ENCODE peak calls at places on chromosomes 16 and 17, in four cellular contexts. V, O, N and A are unnamed samples.

GRCh38 chr17:6648181-6648580 is 3.2 kb downstream of the MED31 start:
- DNase-seq in V (peak; percentile 76), O (no peak), N (no peak), A (peak; percentile 32)

GRCh38 chr16:76670125-76670857 is 393.1 kb downstream of the CNTNAP4 start:
- DNase-seq in V (no peak), O (no peak), N (no peak), A (no peak)

GRCh38 chr16:35741546-35741945 is 2282.1 kb downstream of the TP53TG3F start:
- DNase-seq in V (no peak), O (no peak), N (no peak), A (no peak)

GRCh38 chr16:74100405-74101316 is 196.0 kb upstream of the PSMD7 start:
- DNase-seq in V (no peak), O (no peak), N (no peak), A (no peak)

GRCh38 chr17:45910667-45911066 is 16.3 kb downstream of the MAPT start:
- DNase-seq in V (no peak), O (no peak), N (no peak), A (no peak)

GRCh38 chr16:60214321-60214720 is 1480.2 kb upstream of the GOT2 start:
- DNase-seq in V (no peak), O (no peak), N (no peak), A (no peak)

GRCh38 chr16:20001856-20002707 is 71.6 kb downstream of the GPR139 start:
- DNase-seq in V (no peak), O (no peak), N (no peak), A (no peak)

GRCh38 chr16:82627811-82628339 is 1.1 kb downstream of the CDH13 start:
- DNase-seq in V (no peak), O (no peak), N (no peak), A (no peak)

GRCh38 chr16:75053791-75054555 is 55.1 kb downstream of the ZNRF1 start:
- DNase-seq in V (no peak), O (no peak), N (peak; percentile 75), A (peak; percentile 90)

GRCh38 chr17:63698381-63698885 is 1.5 kb downstream of the LIMD2 start:
- DNase-seq in V (no peak), O (no peak), N (no peak), A (peak; percentile 31)

GRCh38 chr17:63434951-63435571 is 11.0 kb downstream of the CYB561 start:
- DNase-seq in V (peak; percentile 76), O (no peak), N (peak; percentile 95), A (peak; percentile 80)

GRCh38 chr17:52138752-52139151 is 19.8 kb downstream of the CA10 start:
- DNase-seq in V (no peak), O (no peak), N (no peak), A (no peak)

GRCh38 chr16:69848635-69849545 is 86.8 kb downstream of the WWP2 start:
- DNase-seq in V (no peak), O (no peak), N (peak; percentile 96), A (no peak)

GRCh38 chr16:58733248-58733670 is 857 bp downstream of the GOT2 start:
- DNase-seq in V (no peak), O (no peak), N (peak; percentile 48), A (peak; percentile 61)

GRCh38 chr17:44348234-44348987 is 3.3 kb downstream of the GRN start:
- DNase-seq in V (no peak), O (peak; percentile 71), N (peak; percentile 53), A (no peak)

GRCh38 chr17:64358261-64358788 is 32.3 kb downstream of the PECAM1 start:
- DNase-seq in V (no peak), O (no peak), N (no peak), A (no peak)

GRCh38 chr16:29664133-29664912 is 1.3 kb downstream of the SPN start:
- DNase-seq in V (no peak), O (no peak), N (no peak), A (peak; percentile 79)

GRCh38 chr17:60442271-60443201 is 20.2 kb downstream of the CHCT1 start:
- DNase-seq in V (no peak), O (no peak), N (no peak), A (no peak)

GRCh38 chr17:5418858-5419355 is 555 bp downstream of the NUP88 start:
- DNase-seq in V (no peak), O (peak; percentile 38), N (peak; percentile 11), A (peak; percentile 79)

GRCh38 chr17:37490022-37490587 is 414 bp downstream of the DUSP14 start:
- DNase-seq in V (peak; percentile 46), O (peak; percentile 52), N (peak; percentile 70), A (peak; percentile 66)

GRCh38 chr17:1735418-1735817 is 7.3 kb upstream of the SERPINF2 start:
- DNase-seq in V (no peak), O (no peak), N (no peak), A (no peak)

GRCh38 chr17:31297090-31297489 is at the start of gene OMG:
- DNase-seq in V (no peak), O (no peak), N (no peak), A (no peak)

GRCh38 chr17:42266918-42267766 is 9.0 kb downstream of the STAT5B start:
- DNase-seq in V (peak; percentile 79), O (no peak), N (no peak), A (peak; percentile 98)

GRCh38 chr17:76414334-76415295 is 30.2 kb downstream of the SPHK1 start:
- DNase-seq in V (no peak), O (no peak), N (peak; percentile 67), A (peak; percentile 97)

GRCh38 chr16:2447920-2448583 is 11.9 kb upstream of the TEDC2 start:
- DNase-seq in V (no peak), O (no peak), N (peak; percentile 67), A (no peak)

GRCh38 chr16:74743668-74744299 is 30.8 kb downstream of the FA2H start:
- DNase-seq in V (peak; percentile 98), O (no peak), N (peak; percentile 88), A (peak; percentile 32)

GRCh38 chr16:80824623-80825364 is 20.4 kb upstream of the CDYL2 start:
- DNase-seq in V (peak; percentile 36), O (no peak), N (peak; percentile 17), A (peak; percentile 50)

GRCh38 chr16:86380045-86380444 is 130.3 kb upstream of the FOXF1 start:
- DNase-seq in V (no peak), O (no peak), N (no peak), A (no peak)

GRCh38 chr16:4217246-4218131 is 24.4 kb downstream of the SRL start:
- DNase-seq in V (no peak), O (no peak), N (no peak), A (no peak)

GRCh38 chr16:3478242-3478925 is 16.9 kb downstream of the C16orf90 start:
- DNase-seq in V (no peak), O (no peak), N (no peak), A (no peak)

GRCh38 chr17:27544350-27545131 is 86.4 kb upstream of the LGALS9 start:
- DNase-seq in V (no peak), O (peak; percentile 66), N (no peak), A (peak; percentile 59)

GRCh38 chr17:74757502-74757901 is 9.1 kb downstream of the NHERF1 start:
- DNase-seq in V (no peak), O (no peak), N (no peak), A (no peak)

GRCh38 chr16:68520649-68521086 is 18.4 kb upstream of the ZFP90 start:
- DNase-seq in V (peak; percentile 95), O (peak; percentile 95), N (peak; percentile 88), A (peak; percentile 91)

GRCh38 chr17:51185763-51186332 is 19.6 kb downstream of the NME2 start:
- DNase-seq in V (no peak), O (no peak), N (no peak), A (no peak)

GRCh38 chr16:81784042-81784785 is 5.1 kb downstream of the PLCG2 start:
- DNase-seq in V (no peak), O (no peak), N (no peak), A (no peak)

GRCh38 chr17:68624381-68624780 is 23.2 kb upstream of the FAM20A start:
- DNase-seq in V (no peak), O (no peak), N (no peak), A (no peak)

GRCh38 chr17:50094753-50095616 is at the start of gene PDK2:
- DNase-seq in V (peak; percentile 99), O (peak; percentile 98), N (peak; percentile 97), A (peak; percentile 69)
- TF ChIP-seq POLR2A in V (peak; percentile 46), O (no peak), N (peak; percentile 90), A (no peak)

GRCh38 chr17:48818361-48818841 is 1.4 kb upstream of the TTLL6 start:
- DNase-seq in V (no peak), O (no peak), N (no peak), A (no peak)

GRCh38 chr17:48814504-48814903 is 2.5 kb downstream of the TTLL6 start:
- DNase-seq in V (peak; percentile 97), O (peak; percentile 56), N (peak; percentile 65), A (peak; percentile 73)

GRCh38 chr17:48816774-48817590 is at the start of gene TTLL6:
- DNase-seq in V (peak; percentile 97), O (peak; percentile 82), N (peak; percentile 89), A (peak; percentile 82)

GRCh38 chr17:48819466-48819865 is 2.4 kb upstream of the TTLL6 start:
- DNase-seq in V (no peak), O (no peak), N (no peak), A (no peak)

DNA sequence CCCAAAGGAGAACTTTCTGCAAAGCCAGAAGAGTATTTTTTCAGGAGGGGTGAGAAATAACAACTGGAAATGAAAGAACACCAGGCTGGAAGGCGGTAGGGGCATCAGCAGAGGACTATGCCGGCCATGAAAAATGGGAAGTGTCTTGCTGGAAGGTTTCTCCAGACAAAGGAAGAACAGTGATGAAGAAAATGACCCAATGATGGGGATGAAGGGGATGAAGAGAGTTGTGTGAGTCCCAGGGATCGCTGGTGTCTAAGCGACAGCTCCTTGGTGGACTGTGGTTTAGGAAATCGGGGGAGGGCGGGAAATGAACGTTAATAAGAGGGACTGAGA is 623 bp downstream of the TTLL6 start:
- DNase-seq in V (no peak), O (no peak), N (no peak), A (no peak)
- TF ChIP-seq POLR2A in V (no peak), O (no peak), N (no peak), A (no peak)

GRCh38 chr17:78226752-78227454 is 4.5 kb upstream of the TMEM235 start:
- DNase-seq in V (no peak), O (no peak), N (no peak), A (no peak)
- TF ChIP-seq POLR2A in V (no peak), O (no peak), N (no peak), A (no peak)

DNA sequence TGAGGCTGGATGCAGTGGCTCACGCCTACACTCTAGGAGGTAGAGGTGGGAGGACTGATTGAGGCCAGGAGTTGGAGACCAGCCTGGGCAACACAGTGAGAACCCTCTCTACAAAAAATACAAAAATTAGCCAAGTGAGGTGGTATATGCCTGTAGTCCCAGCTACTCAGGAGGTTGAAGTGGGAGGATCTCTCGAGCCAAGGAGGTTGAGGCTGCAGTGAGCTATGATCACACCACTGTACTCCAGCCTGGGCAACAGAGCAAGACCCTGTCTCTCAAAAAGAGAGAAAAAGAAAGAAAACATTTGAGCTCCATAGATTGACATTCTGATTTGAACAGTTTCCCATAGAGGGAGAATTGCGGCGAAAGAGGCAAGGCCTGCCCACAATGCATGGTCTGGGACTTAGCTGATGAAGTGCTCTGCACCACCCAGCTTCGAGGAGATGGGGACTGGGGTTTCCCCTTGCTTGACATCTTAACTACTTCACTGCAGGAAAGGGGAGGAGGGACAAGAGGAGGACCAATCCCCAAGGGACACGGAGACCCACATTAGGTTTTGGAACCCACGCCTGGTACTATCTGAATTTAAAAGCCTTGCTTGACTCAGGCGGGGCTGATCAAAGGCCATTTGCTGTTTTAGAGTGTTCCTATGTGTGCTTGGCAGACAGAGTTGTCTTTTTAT is 21.7 kb downstream of the MSI2 start:
- DNase-seq in V (no peak), O (no peak), N (no peak), A (no peak)
- TF ChIP-seq POLR2A in V (no peak), O (no peak), N (no peak), A (no peak)

GRCh38 chr17:57849874-57850754 is at the start of gene MRPS23:
- DNase-seq in V (peak; percentile 91), O (peak; percentile 92), N (peak; percentile 99), A (peak; percentile 98)
- TF ChIP-seq POLR2A in V (peak; percentile 84), O (peak; percentile 83), N (peak; percentile 92), A (peak; percentile 89)

GRCh38 chr16:54291107-54291980 is 4.8 kb upstream of the IRX3 start:
- DNase-seq in V (no peak), O (no peak), N (no peak), A (no peak)
- TF ChIP-seq POLR2A in V (no peak), O (no peak), N (no peak), A (no peak)